ENCODE peak calls at places on chromosomes 1 and 21, in seven cellular contexts. W, F, G, N, I, C and V are unnamed samples.

GRCh38 chr1:20632386-20632785 is 872 bp upstream of the PINK1 start:
- DNase-seq in G (no peak), C (no peak), F (no peak), W (no peak), I (no peak), N (no peak), V (no peak)

GRCh38 chr1:46653405-46653853 is 14.7 kb downstream of the ATPAF1 start:
- DNase-seq in C (no peak), W (peak; percentile 12), N (no peak), G (no peak), I (peak; percentile 58), F (peak; percentile 23), V (no peak)

GRCh38 chr1:16178596-16179497 is 23.0 kb upstream of the EPHA2 start:
- DNase-seq in F (no peak), N (no peak), I (peak; percentile 28), C (no peak), G (no peak), W (no peak), V (no peak)

GRCh38 chr1:116777831-116778830 is 23.9 kb downstream of the CD2 start:
- DNase-seq in F (no peak), W (peak; percentile 68), G (no peak), N (no peak), C (no peak), I (peak; percentile 83), V (no peak)

GRCh38 chr1:38806090-38806489 is 53.5 kb downstream of the RRAGC start:
- DNase-seq in W (no peak), F (no peak), C (no peak), I (no peak), N (no peak), G (no peak), V (no peak)

GRCh38 chr1:93695411-93696005 is 13.9 kb upstream of the BCAR3 start:
- DNase-seq in F (no peak), N (peak; percentile 57), I (no peak), W (no peak), C (no peak), G (no peak), V (no peak)

GRCh38 chr1:54360165-54361005 is 45.8 kb downstream of the SSBP3 start:
- DNase-seq in W (no peak), G (no peak), I (no peak), N (no peak), C (peak; percentile 37), F (no peak), V (no peak)

GRCh38 chr21:43331962-43332458 is 94.9 kb downstream of the SIK1 start:
- DNase-seq in F (peak; percentile 88), C (no peak), I (peak; percentile 91), N (no peak), G (no peak), W (peak; percentile 97), V (no peak)

GRCh38 chr1:94633051-94633450 is 91.5 kb upstream of the F3 start:
- DNase-seq in F (no peak), C (no peak), N (no peak), W (peak; percentile 88), G (no peak), I (peak; percentile 38), V (no peak)

GRCh38 chr1:91600431-91601330 is 100.0 kb downstream of the CDC7 start:
- DNase-seq in W (no peak), G (no peak), I (no peak), C (no peak), F (no peak), N (no peak), V (no peak)

GRCh38 chr1:71706030-71706671 is 576.2 kb downstream of the NEGR1 start:
- DNase-seq in I (no peak), F (peak; percentile 11), G (no peak), N (no peak), C (no peak), W (no peak), V (no peak)

GRCh38 chr1:110726755-110727154 is 52.0 kb upstream of the KCNA3 start:
- DNase-seq in W (no peak), C (peak; percentile 74), F (no peak), G (no peak), N (no peak), I (no peak), V (no peak)

GRCh38 chr1:182087304-182087703 is 25.8 kb upstream of the ZNF648 start:
- DNase-seq in F (no peak), W (no peak), C (no peak), N (no peak), I (no peak), G (no peak), V (no peak)

GRCh38 chr1:183537405-183537804 is 52.9 kb downstream of the NCF2 start:
- DNase-seq in C (no peak), N (no peak), G (no peak), F (no peak), W (peak; percentile 43), I (no peak), V (no peak)

GRCh38 chr1:55234016-55234415 is 18.9 kb upstream of the USP24 start:
- DNase-seq in G (no peak), I (peak; percentile 9), F (no peak), N (no peak), C (no peak), W (peak; percentile 76), V (no peak)

GRCh38 chr1:165647970-165648369 is 16.9 kb downstream of the MGST3 start:
- DNase-seq in C (no peak), W (no peak), G (no peak), F (no peak), I (peak; percentile 35), N (no peak), V (no peak)

GRCh38 chr1:214793708-214794107 is 190.7 kb downstream of the CENPF start:
- DNase-seq in W (no peak), F (no peak), N (no peak), C (no peak), G (no peak), I (no peak), V (no peak)

GRCh38 chr1:219990782-219991510 is 55.4 kb downstream of the EPRS1 start:
- DNase-seq in F (no peak), W (peak; percentile 59), I (peak; percentile 30), N (no peak), C (no peak), G (no peak), V (no peak)

GRCh38 chr1:206829282-206829681 is 36.1 kb upstream of the IL20 start:
- DNase-seq in F (no peak), N (no peak), I (no peak), G (no peak), C (no peak), W (no peak), V (no peak)

GRCh38 chr1:85279463-85280080 is 3.1 kb upstream of the BCL10 start:
- DNase-seq in G (no peak), N (no peak), F (no peak), C (no peak), I (no peak), W (no peak), V (no peak)

GRCh38 chr1:154990276-154990675 is 3.1 kb upstream of the LENEP start:
- DNase-seq in F (no peak), I (no peak), G (no peak), W (no peak), C (no peak), N (no peak), V (no peak)

GRCh38 chr1:154987326-154987725 is 4.2 kb downstream of the FLAD1 start:
- DNase-seq in W (peak; percentile 45), I (no peak), G (no peak), F (no peak), C (no peak), N (no peak), V (no peak)

GRCh38 chr1:154989195-154989860 is 4.1 kb upstream of the LENEP start:
- DNase-seq in C (no peak), F (no peak), W (no peak), G (no peak), N (peak; percentile 35), I (no peak), V (no peak)

GRCh38 chr1:154983776-154984466 is 777 bp downstream of the FLAD1 start:
- DNase-seq in W (no peak), N (peak; percentile 51), F (no peak), G (no peak), C (no peak), I (no peak), V (no peak)

GRCh38 chr1:154988053-154988954 is 5.1 kb upstream of the LENEP start:
- DNase-seq in C (no peak), N (peak; percentile 65), W (no peak), F (no peak), I (no peak), G (no peak), V (no peak)
- TF ChIP-seq CTCF in C (no peak), N (peak; percentile 68), W (no peak), F (peak; percentile 1), I (peak; percentile 4), G (no peak), V (no peak)

GRCh38 chr1:113073457-113073950 is 506 bp downstream of the LRIG2 start:
- DNase-seq in F (peak; percentile 15), G (no peak), I (peak; percentile 67), N (peak; percentile 65), W (peak; percentile 65), C (no peak), V (no peak)
- TF ChIP-seq CTCF in F (peak; percentile 54), G (no peak), I (peak; percentile 46), N (peak; percentile 59), W (peak; percentile 49), C (peak; percentile 67), V (no peak)

DNA sequence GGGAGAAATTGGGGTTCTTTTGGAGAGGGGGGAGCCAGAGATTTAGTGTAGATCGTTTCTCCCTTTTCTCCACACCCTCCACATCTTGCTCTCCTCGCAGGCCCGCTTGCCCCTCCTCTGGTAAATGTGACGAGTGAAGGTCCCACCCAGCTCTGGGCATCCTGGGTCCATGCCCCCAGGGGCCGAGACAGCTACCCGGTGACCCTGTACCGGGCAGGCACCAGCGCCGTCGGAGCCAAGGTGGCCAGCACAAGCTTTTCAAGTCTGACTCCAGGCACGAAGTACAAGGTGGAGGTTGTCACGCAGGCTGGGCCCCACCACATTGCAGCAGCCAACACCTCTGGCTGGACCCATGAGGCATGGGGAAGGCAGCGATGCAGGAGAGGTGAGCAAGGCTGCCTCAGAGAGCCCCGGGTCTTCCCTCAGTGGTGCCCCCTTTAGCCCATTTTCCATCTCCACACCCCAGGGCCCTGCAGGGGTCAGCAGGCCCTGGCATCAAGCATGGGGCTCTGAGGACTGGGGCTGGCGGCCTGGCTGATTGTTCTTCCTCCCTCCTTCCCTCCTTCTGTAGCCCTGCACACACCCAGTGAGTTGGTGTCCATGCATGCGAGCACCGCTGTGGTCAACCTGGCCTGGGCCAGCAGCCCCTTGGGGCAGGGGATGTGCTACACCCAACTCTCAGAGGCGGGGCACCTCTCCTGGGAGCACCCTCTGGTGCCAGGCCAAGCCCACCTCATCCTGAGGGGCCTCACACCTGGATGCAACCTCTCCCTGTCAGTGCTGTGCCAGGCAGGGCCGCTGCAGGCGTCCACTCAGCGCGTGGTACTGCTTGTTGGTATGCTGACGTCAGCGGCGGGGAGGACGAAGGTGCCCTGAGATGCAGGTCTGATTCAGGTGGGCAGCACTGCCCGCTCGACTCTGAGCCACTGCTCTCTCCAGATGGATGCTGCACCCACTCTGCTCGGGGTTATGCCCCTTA is 16.4 kb upstream of the LGR6 start:
- DNase-seq in N (no peak), C (no peak), I (no peak), W (no peak), G (no peak), F (no peak), V (no peak)
- TF ChIP-seq CTCF in N (peak; percentile 51), C (no peak), I (no peak), W (no peak), G (no peak), F (no peak), V (no peak)

DNA sequence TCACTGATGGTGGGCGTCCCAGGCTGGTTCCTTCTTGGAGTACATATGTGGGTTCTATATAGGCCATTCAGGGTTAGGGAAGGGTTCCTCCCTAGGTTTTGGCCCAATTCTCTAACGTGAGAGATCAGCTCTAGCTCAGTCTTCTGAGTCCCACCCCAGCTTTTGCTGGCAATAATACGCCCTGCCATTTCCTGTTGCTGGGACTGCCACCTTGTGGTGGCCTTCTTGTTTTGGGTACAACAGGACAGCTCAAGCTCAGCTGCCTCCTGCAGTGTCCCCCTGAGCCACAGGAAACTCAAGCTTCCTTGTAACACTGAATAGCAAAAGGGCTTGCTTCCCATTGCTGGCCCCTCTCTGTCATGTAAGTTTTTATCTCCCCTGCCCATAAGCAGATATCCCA is 77.8 kb downstream of the BACH1 start:
- DNase-seq in W (peak; percentile 59), I (no peak), N (peak; percentile 87), C (peak; percentile 66), F (no peak), G (peak; percentile 38), V (no peak)
- TF ChIP-seq CTCF in W (peak; percentile 56), I (peak; percentile 37), N (peak; percentile 84), C (peak; percentile 66), F (peak; percentile 36), G (peak; percentile 48), V (no peak)